ENCODE peak calls at places on chromosomes 4 and X, in eight cellular contexts. N, X, W, R, Q, C, J and H are unnamed samples.

GRCh38 chr4:42927946-42928345 is 35.4 kb downstream of the GRXCR1 start:
- DNase-seq in N (no peak), X (no peak), W (no peak), J (no peak), C (no peak), R (no peak), Q (no peak), H (no peak)

GRCh38 chrX:11209798-11210197 is 83.4 kb upstream of the AMELX start:
- DNase-seq in X (no peak), C (no peak), Q (no peak), N (no peak), W (no peak), R (no peak), J (no peak), H (peak; percentile 72)

GRCh38 chrX:136572030-136572429 is 40.0 kb downstream of the VGLL1 start:
- DNase-seq in N (no peak), X (no peak), R (no peak), Q (no peak), C (no peak), W (no peak), J (no peak), H (no peak)

GRCh38 chr4:105232374-105232773 is 85.7 kb downstream of the TET2 start:
- DNase-seq in W (no peak), R (no peak), J (no peak), C (no peak), X (no peak), Q (no peak), N (no peak), H (no peak)

GRCh38 chrX:136586386-136586785 is 54.4 kb downstream of the VGLL1 start:
- DNase-seq in Q (no peak), R (no peak), J (no peak), W (no peak), N (no peak), X (peak; percentile 22), C (no peak), H (no peak)

GRCh38 chrX:53682885-53683555 is 3.5 kb downstream of the HUWE1 start:
- DNase-seq in N (no peak), J (no peak), C (peak; percentile 18), R (no peak), X (peak; percentile 31), Q (peak; percentile 15), W (no peak), H (peak; percentile 85)

GRCh38 chrX:154653048-154653401 is 354 bp downstream of the CTAG2 start:
- DNase-seq in X (no peak), R (no peak), C (no peak), W (no peak), Q (no peak), N (no peak), J (no peak), H (no peak)

GRCh38 chrX:15416133-15416993 is 32.1 kb upstream of the VEGFD start:
- DNase-seq in W (no peak), N (no peak), C (no peak), X (no peak), J (no peak), Q (no peak), R (no peak), H (no peak)

GRCh38 chr4:164203476-164203875 is 550.5 kb upstream of the SMIM31 start:
- DNase-seq in C (no peak), R (no peak), Q (no peak), X (no peak), N (no peak), J (no peak), W (no peak), H (no peak)

GRCh38 chrX:22634751-22635150 is 362.0 kb downstream of the CBLL2 start:
- DNase-seq in W (no peak), J (no peak), X (no peak), R (no peak), N (no peak), C (no peak), Q (no peak), H (no peak)

GRCh38 chr4:173434226-173434625 is 35.3 kb upstream of the SCRG1 start:
- DNase-seq in Q (no peak), C (no peak), X (no peak), J (no peak), W (no peak), R (no peak), N (no peak), H (no peak)

GRCh38 chrX:47360423-47361179 is 9.8 kb upstream of the ZNF157 start:
- DNase-seq in J (no peak), N (no peak), R (no peak), W (no peak), Q (no peak), C (no peak), X (no peak), H (no peak)

GRCh38 chrX:129704491-129704890 is 34.3 kb upstream of the XPNPEP2 start:
- DNase-seq in R (no peak), J (no peak), Q (no peak), X (no peak), N (no peak), W (no peak), C (no peak), H (no peak)

GRCh38 chr4:102627831-102628523 is 126.8 kb downstream of the NFKB1 start:
- DNase-seq in Q (no peak), N (no peak), X (no peak), W (no peak), C (peak; percentile 43), R (no peak), J (no peak), H (peak; percentile 68)

GRCh38 chr4:40307627-40308497 is 27.3 kb upstream of the CHRNA9 start:
- DNase-seq in J (peak; percentile 44), Q (peak; percentile 44), W (no peak), C (no peak), X (peak; percentile 61), N (no peak), R (peak; percentile 54), H (no peak)

GRCh38 chr4:77599378-77599777 is 6.2 kb upstream of the CXCL13 start:
- DNase-seq in N (no peak), C (peak; percentile 66), J (peak; percentile 13), X (no peak), R (no peak), Q (no peak), W (peak; percentile 21), H (no peak)

GRCh38 chr4:168893807-168894206 is 116.2 kb downstream of the CBR4 start:
- DNase-seq in J (no peak), N (no peak), X (no peak), Q (no peak), W (no peak), R (no peak), C (no peak), H (no peak)

GRCh38 chr4:171857302-171858005 is 44.2 kb downstream of the GALNTL6 start:
- DNase-seq in W (no peak), N (no peak), J (no peak), X (no peak), Q (no peak), C (no peak), R (no peak), H (no peak)

GRCh38 chr4:39814403-39815185 is 116.7 kb downstream of the UBE2K start:
- DNase-seq in N (no peak), Q (no peak), R (no peak), W (no peak), C (peak; percentile 2), J (no peak), X (no peak), H (peak; percentile 64)

GRCh38 chrX:103376979-103377324 is 614 bp downstream of the BEX3 start:
- DNase-seq in C (peak; percentile 9), W (no peak), J (peak; percentile 9), X (no peak), Q (no peak), R (no peak), N (no peak), H (no peak)

GRCh38 chrX:15973941-15974340 is 119.3 kb upstream of the AP1S2 start:
- DNase-seq in X (no peak), W (no peak), J (peak; percentile 7), R (no peak), N (no peak), Q (no peak), C (peak; percentile 11), H (peak; percentile 57)

GRCh38 chr4:118917582-118917981 is 28.9 kb downstream of the SYNPO2 start:
- DNase-seq in X (no peak), R (no peak), W (no peak), N (no peak), J (no peak), Q (no peak), C (no peak), H (no peak)

GRCh38 chr4:144289687-144290433 is 149.3 kb upstream of the GYPA start:
- DNase-seq in Q (no peak), C (no peak), N (no peak), R (no peak), X (no peak), J (no peak), W (no peak), H (no peak)

GRCh38 chr4:7649411-7649740 is 214.6 kb upstream of the PSAPL1 start:
- DNase-seq in R (no peak), W (no peak), X (no peak), N (peak; percentile 43), C (no peak), J (no peak), Q (no peak), H (no peak)

GRCh38 chr4:121421594-121421993 is 40.8 kb upstream of the QRFPR start:
- DNase-seq in R (no peak), N (no peak), Q (no peak), J (no peak), X (no peak), W (no peak), C (no peak), H (no peak)

GRCh38 chr4:6280365-6280996 is 10.8 kb downstream of the WFS1 start:
- DNase-seq in N (no peak), R (no peak), C (no peak), W (no peak), X (no peak), J (no peak), Q (no peak), H (no peak)

GRCh38 chr4:158597879-158598596 is 73.6 kb downstream of the C4orf46 start:
- DNase-seq in R (no peak), X (no peak), N (no peak), Q (no peak), J (no peak), C (peak; percentile 4), W (no peak), H (no peak)

GRCh38 chr4:36492590-36492989 is 211.2 kb downstream of the DTHD1 start:
- DNase-seq in J (no peak), W (no peak), Q (no peak), N (no peak), R (no peak), C (no peak), X (no peak), H (no peak)

GRCh38 chr4:26034849-26035248 is 120.8 kb downstream of the SMIM20 start:
- DNase-seq in R (no peak), N (no peak), J (no peak), W (no peak), Q (no peak), X (no peak), C (no peak), H (no peak)

GRCh38 chr4:138275946-138276621 is 33.9 kb upstream of the SLC7A11 start:
- DNase-seq in N (no peak), C (peak; percentile 83), Q (no peak), R (no peak), W (peak; percentile 90), J (no peak), X (no peak), H (peak; percentile 66)

GRCh38 chr4:6767341-6767724 is 15.2 kb upstream of the KIAA0232 start:
- DNase-seq in C (no peak), W (no peak), X (no peak), Q (no peak), R (no peak), J (peak; percentile 30), N (no peak), H (peak; percentile 25)